ENCODE peak calls at places on chromosome 20, in eight cellular contexts. X, W, L, P, G, S, J and N are unnamed samples.

GRCh38 chr20:34390769-34391447 is 27.8 kb downstream of the ITCH start:
- DNase-seq in X (peak; percentile 75), W (peak; percentile 85), L (peak; percentile 44), P (no peak), G (no peak), S (peak; percentile 83), J (peak; percentile 63), N (peak; percentile 72)

GRCh38 chr20:54573838-54574237 is 98.4 kb downstream of the DOK5 start:
- DNase-seq in X (peak; percentile 56), W (no peak), L (no peak), P (no peak), G (no peak), S (no peak), J (no peak), N (no peak)

GRCh38 chr20:56689852-56690485 is 60.9 kb downstream of the TFAP2C start:
- DNase-seq in X (no peak), W (no peak), L (no peak), P (no peak), G (no peak), S (no peak), J (no peak), N (no peak)

GRCh38 chr20:22581437-22582385 is 2.7 kb downstream of the FOXA2 start:
- DNase-seq in X (no peak), W (no peak), L (no peak), P (no peak), G (no peak), S (no peak), J (no peak), N (no peak)

GRCh38 chr20:58981564-58982364 is 708 bp downstream of the NELFCD start:
- DNase-seq in X (no peak), W (peak; percentile 35), L (peak; percentile 25), P (peak; percentile 15), G (peak; percentile 21), S (peak; percentile 33), J (no peak), N (no peak)

GRCh38 chr20:9147553-9148024 is 78.7 kb downstream of the PLCB4 start:
- DNase-seq in X (no peak), W (no peak), L (no peak), P (no peak), G (no peak), S (peak; percentile 69), J (no peak), N (no peak)

GRCh38 chr20:36339646-36340592 is 33.8 kb downstream of the DLGAP4 start:
- DNase-seq in X (peak; percentile 17), W (no peak), L (peak; percentile 36), P (no peak), G (no peak), S (no peak), J (no peak), N (no peak)

GRCh38 chr20:41340327-41341055 is at the start of gene LPIN3:
- DNase-seq in X (peak; percentile 89), W (peak; percentile 92), L (peak; percentile 89), P (peak; percentile 91), G (peak; percentile 33), S (peak; percentile 84), J (peak; percentile 84), N (peak; percentile 91)

GRCh38 chr20:24866742-24867141 is 82.3 kb upstream of the CST7 start:
- DNase-seq in X (no peak), W (no peak), L (no peak), P (no peak), G (no peak), S (no peak), J (no peak), N (no peak)

GRCh38 chr20:2518558-2518957 is 9.8 kb upstream of the ZNF343 start:
- DNase-seq in X (no peak), W (no peak), L (no peak), P (no peak), G (no peak), S (no peak), J (no peak), N (no peak)

GRCh38 chr20:57884956-57885355 is 175.1 kb upstream of the PMEPA1 start:
- DNase-seq in X (no peak), W (no peak), L (no peak), P (no peak), G (no peak), S (no peak), J (no peak), N (no peak)

GRCh38 chr20:48187891-48188290 is 402.6 kb upstream of the SULF2 start:
- DNase-seq in X (peak; percentile 7), W (no peak), L (no peak), P (no peak), G (no peak), S (no peak), J (no peak), N (no peak)

GRCh38 chr20:21767739-21768223 is 62.3 kb downstream of the PAX1 start:
- DNase-seq in X (no peak), W (peak; percentile 86), L (peak; percentile 48), P (peak; percentile 51), G (no peak), S (no peak), J (no peak), N (no peak)

GRCh38 chr20:1415667-1416468 is 23.0 kb upstream of the FKBP1A start:
- DNase-seq in X (no peak), W (peak; percentile 91), L (peak; percentile 56), P (no peak), G (no peak), S (peak; percentile 99), J (no peak), N (no peak)

GRCh38 chr20:9392892-9393857 is 121.2 kb upstream of the LAMP5 start:
- DNase-seq in X (peak; percentile 81), W (peak; percentile 31), L (peak; percentile 81), P (peak; percentile 59), G (no peak), S (peak; percentile 66), J (peak; percentile 54), N (peak; percentile 42)

GRCh38 chr20:50359607-50360217 is 150.5 kb upstream of the PTPN1 start:
- DNase-seq in X (no peak), W (no peak), L (no peak), P (no peak), G (no peak), S (no peak), J (no peak), N (no peak)

GRCh38 chr20:61303217-61303616 is 51.2 kb downstream of the CDH4 start:
- DNase-seq in X (no peak), W (no peak), L (no peak), P (no peak), G (no peak), S (no peak), J (no peak), N (no peak)
- H3K27me3 ChIP-seq in X (no peaks in the 10 kb centered on the region), W (peaks cover 19% of the 10 kb centered on the region), L (peaks cover 2% of the 10 kb centered on the region), P (no peaks in the 10 kb centered on the region), G (no peaks in the 10 kb centered on the region), S (peaks cover 12% of the 10 kb centered on the region), J (no peaks in the 10 kb centered on the region), N (no peaks in the 10 kb centered on the region)

GRCh38 chr20:32583581-32584045 is 1.5 kb downstream of the NOL4L start:
- DNase-seq in X (no peak), W (no peak), L (no peak), P (no peak), G (no peak), S (no peak), J (no peak), N (no peak)

GRCh38 chr20:32586291-32586690 is 1.2 kb upstream of the NOL4L start:
- DNase-seq in X (no peak), W (no peak), L (no peak), P (no peak), G (no peak), S (no peak), J (no peak), N (no peak)

GRCh38 chr20:32585011-32585518 is at the start of gene NOL4L:
- DNase-seq in X (no peak), W (no peak), L (peak; percentile 30), P (no peak), G (peak; percentile 37), S (peak; percentile 32), J (no peak), N (no peak)

GRCh38 chr20:32588040-32588439 is 2.9 kb upstream of the NOL4L start:
- DNase-seq in X (no peak), W (no peak), L (no peak), P (no peak), G (no peak), S (no peak), J (no peak), N (no peak)

DNA sequence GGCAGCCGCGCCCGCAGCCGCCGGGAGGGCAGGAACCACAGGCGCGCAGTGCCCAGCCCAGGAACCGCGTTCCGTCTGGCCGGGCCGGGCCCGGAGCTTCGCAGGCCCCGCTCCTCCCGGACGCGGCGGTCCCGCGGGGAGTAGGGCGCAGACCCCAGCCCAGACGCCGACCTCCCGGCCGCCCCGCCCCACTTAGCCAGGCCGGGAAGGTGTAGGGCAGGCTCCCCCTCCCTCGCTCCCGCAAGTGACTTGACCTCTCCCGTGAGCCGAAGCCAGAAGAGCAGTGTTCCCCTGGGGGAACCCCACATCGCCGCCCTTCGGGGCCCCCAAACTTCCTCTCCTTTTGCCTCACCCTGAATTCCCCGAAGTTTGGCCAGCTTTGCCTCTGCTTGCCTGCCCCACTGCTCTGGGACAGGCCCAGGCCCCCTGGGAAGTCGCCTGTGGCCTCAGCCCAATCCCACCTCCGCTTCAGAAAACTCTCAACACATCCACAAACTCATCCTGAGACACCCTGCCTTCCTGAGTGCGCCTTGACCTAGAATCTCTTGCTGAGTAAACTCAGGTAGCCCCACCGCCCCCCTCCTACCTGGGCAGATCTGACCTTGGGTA is 490 bp upstream of the NOL4L start:
- DNase-seq in X (no peak), W (no peak), L (no peak), P (no peak), G (no peak), S (no peak), J (no peak), N (no peak)
- H3K4me3 ChIP-seq in X (peak overlapping the region; percentile 65), W (peak overlapping the region; percentile 20), L (no peak overlapping the region), P (peak overlapping the region; percentile 72), G (no peak overlapping the region), S (peak overlapping the region; percentile 66), J (peak overlapping the region; percentile 52), N (no peak overlapping the region)

DNA sequence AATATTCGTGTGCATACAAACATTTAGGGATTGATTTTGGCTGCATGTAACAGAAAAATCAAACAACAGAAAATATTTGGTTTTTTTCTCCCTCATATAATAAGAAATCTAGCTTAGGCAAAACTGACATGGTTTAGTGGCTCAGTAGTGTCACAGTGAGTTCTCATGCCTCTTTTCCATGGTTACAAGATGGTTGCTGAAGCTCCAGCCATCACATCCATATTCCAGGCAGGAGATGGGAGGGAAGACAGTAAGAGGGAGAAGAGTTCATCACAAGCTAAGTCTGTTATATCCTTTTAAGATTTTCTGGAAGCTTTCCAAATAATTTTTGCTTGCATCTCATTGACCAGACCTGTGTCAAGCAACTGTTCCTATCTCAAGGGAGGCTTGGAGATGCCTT is 267.2 kb upstream of the RNF24 start:
- DNase-seq in X (no peak), W (no peak), L (no peak), P (no peak), G (no peak), S (no peak), J (no peak), N (no peak)
- H3K9me3 ChIP-seq in X (peaks cover 1% of the 10 kb centered on the region), W (no peaks in the 10 kb centered on the region), L (peaks cover 6% of the 10 kb centered on the region), P (no peaks in the 10 kb centered on the region), G (no peaks in the 10 kb centered on the region), S (no peaks in the 10 kb centered on the region), J (no peaks in the 10 kb centered on the region), N (no peaks in the 10 kb centered on the region)

GRCh38 chr20:61222699-61223098 is 29.4 kb upstream of the CDH4 start:
- DNase-seq in X (no peak), W (no peak), L (no peak), P (no peak), G (no peak), S (no peak), J (no peak), N (no peak)
- H3K27me3 ChIP-seq in X (no peaks in the 10 kb centered on the region), W (no peaks in the 10 kb centered on the region), L (peaks cover 12% of the 10 kb centered on the region), P (no peaks in the 10 kb centered on the region), G (no peaks in the 10 kb centered on the region), S (peaks cover 10% of the 10 kb centered on the region), J (peaks cover 2% of the 10 kb centered on the region), N (no peaks in the 10 kb centered on the region)